ENCODE peak calls at places on chromosome 16, in nine cellular contexts. W, M, U, C, F, Q, N, O and A are unnamed samples.

GRCh38 chr16:23026777-23027362 is 122.4 kb downstream of the USP31 start:
- DNase-seq in W (no peak), M (peak), U (peak), C (peak), F (no peak), Q (no peak), N (peak), O (no peak), A (peak)

GRCh38 chr16:3171855-3172593 is 16.0 kb upstream of the OR1F1 start:
- DNase-seq in W (no peak), M (peak), U (no peak), C (no peak), F (no peak), Q (no peak), N (peak), O (no peak), A (peak)

GRCh38 chr16:16938980-16939379 is 531.8 kb downstream of the XYLT1 start:
- DNase-seq in W (no peak), M (no peak), U (no peak), C (no peak), F (no peak), Q (no peak), N (no peak), O (no peak), A (no peak)

GRCh38 chr16:22323173-22323997 is 26.2 kb downstream of the POLR3E start:
- DNase-seq in W (peak), M (no peak), U (no peak), C (no peak), F (no peak), Q (no peak), N (no peak), O (no peak), A (no peak)

GRCh38 chr16:30437511-30438046 is 7.7 kb upstream of the DCTPP1 start:
- DNase-seq in W (no peak), M (no peak), U (no peak), C (no peak), F (peak), Q (peak), N (no peak), O (no peak), A (no peak)

GRCh38 chr16:19168173-19169080 is at the start of gene SYT17:
- DNase-seq in W (no peak), M (no peak), U (no peak), C (no peak), F (peak), Q (peak), N (no peak), O (peak), A (peak)

GRCh38 chr16:27127293-27127692 is 60.6 kb downstream of the C16orf82 start:
- DNase-seq in W (no peak), M (peak), U (no peak), C (no peak), F (no peak), Q (no peak), N (peak), O (no peak), A (no peak)

GRCh38 chr16:88375236-88376052 is 7.3 kb upstream of the ZNF469 start:
- DNase-seq in W (no peak), M (no peak), U (no peak), C (no peak), F (no peak), Q (no peak), N (no peak), O (no peak), A (no peak)

GRCh38 chr16:19785512-19786130 is 67.5 kb downstream of the IQCK start:
- DNase-seq in W (peak), M (no peak), U (no peak), C (no peak), F (no peak), Q (no peak), N (no peak), O (no peak), A (no peak)

GRCh38 chr16:9847146-9847545 is 335.1 kb downstream of the GRIN2A start:
- DNase-seq in W (no peak), M (no peak), U (no peak), C (no peak), F (no peak), Q (no peak), N (no peak), O (no peak), A (no peak)

DNA sequence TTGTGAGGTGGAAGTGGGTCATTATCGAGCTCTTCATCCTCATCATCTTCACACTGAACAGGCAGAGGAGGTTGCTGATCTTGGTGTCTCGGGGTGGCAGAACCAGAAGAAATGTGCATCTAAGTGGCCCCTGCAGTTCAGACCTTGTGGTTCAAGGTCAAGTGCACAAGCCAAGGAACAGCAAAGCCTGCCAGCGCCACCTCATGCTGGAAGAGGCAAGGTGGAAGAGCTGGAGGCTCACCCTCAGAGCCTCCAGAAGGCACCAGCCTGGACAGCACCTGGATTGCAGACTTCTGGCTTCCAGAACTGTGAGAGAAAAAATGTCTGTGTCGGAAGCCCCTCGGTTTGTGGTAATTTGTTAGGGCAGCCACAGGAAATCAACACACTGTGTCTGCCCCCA is 32.7 kb downstream of the IFT140 start:
- DNase-seq in W (no peak), M (no peak), U (no peak), C (no peak), F (no peak), Q (no peak), N (no peak), O (no peak), A (no peak)
- TF ChIP-seq CTCF in W (no peak), M (no peak), U (no peak), C (no peak), F (no peak), Q (no peak), N (peak), O (no peak), A (no peak)

GRCh38 chr16:15548482-15548891 is 94.5 kb downstream of the MARF1 start:
- DNase-seq in W (no peak), M (no peak), U (no peak), C (no peak), F (no peak), Q (no peak), N (no peak), O (no peak), A (no peak)
- TF ChIP-seq CTCF in W (no peak), M (no peak), U (no peak), C (no peak), F (no peak), Q (no peak), N (no peak), O (no peak), A (no peak)

DNA sequence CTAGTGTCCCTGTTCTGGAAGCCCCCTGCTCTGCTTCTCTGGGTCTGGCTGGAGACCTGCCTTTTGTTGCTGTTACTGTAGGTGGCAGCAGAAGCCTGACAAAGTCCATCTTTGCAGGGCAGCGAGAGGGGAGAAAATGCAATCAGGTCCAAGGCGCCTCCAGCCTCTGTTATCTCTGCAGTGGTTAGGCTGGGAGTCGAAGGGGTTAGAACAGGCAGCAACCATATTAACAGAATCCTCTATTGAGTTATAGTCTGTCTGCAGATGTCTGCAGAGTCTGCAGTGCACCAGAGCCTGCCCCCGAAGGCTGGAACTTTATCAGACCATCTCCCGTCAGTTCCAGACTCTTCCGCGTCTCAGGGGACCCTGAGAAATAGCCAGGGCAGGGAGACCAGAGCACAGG is 404.9 kb upstream of the EEF2KMT start:
- DNase-seq in W (no peak), M (peak), U (peak), C (no peak), F (no peak), Q (peak), N (no peak), O (no peak), A (peak)
- TF ChIP-seq CTCF in W (peak), M (peak), U (peak), C (no peak), F (no peak), Q (no peak), N (peak), O (peak), A (peak)

GRCh38 chr16:57801856-57802634 is at the start of gene KIFC3:
- DNase-seq in W (no peak), M (peak), U (peak), C (no peak), F (peak), Q (peak), N (peak), O (peak), A (peak)
- TF ChIP-seq CTCF in W (peak), M (peak), U (no peak), C (no peak), F (peak), Q (no peak), N (no peak), O (peak), A (no peak)

GRCh38 chr16:86048221-86048620 is 149.3 kb downstream of the IRF8 start:
- DNase-seq in W (no peak), M (no peak), U (no peak), C (no peak), F (no peak), Q (no peak), N (no peak), O (no peak), A (peak)

GRCh38 chr16:86050111-86050510 is 151.1 kb downstream of the IRF8 start:
- DNase-seq in W (no peak), M (no peak), U (no peak), C (no peak), F (no peak), Q (no peak), N (no peak), O (no peak), A (no peak)

GRCh38 chr16:86049641-86050040 is 150.7 kb downstream of the IRF8 start:
- DNase-seq in W (no peak), M (no peak), U (no peak), C (no peak), F (no peak), Q (no peak), N (no peak), O (no peak), A (no peak)

GRCh38 chr16:86050591-86051375 is 151.8 kb downstream of the IRF8 start:
- DNase-seq in W (no peak), M (no peak), U (no peak), C (no peak), F (no peak), Q (no peak), N (no peak), O (no peak), A (no peak)

DNA sequence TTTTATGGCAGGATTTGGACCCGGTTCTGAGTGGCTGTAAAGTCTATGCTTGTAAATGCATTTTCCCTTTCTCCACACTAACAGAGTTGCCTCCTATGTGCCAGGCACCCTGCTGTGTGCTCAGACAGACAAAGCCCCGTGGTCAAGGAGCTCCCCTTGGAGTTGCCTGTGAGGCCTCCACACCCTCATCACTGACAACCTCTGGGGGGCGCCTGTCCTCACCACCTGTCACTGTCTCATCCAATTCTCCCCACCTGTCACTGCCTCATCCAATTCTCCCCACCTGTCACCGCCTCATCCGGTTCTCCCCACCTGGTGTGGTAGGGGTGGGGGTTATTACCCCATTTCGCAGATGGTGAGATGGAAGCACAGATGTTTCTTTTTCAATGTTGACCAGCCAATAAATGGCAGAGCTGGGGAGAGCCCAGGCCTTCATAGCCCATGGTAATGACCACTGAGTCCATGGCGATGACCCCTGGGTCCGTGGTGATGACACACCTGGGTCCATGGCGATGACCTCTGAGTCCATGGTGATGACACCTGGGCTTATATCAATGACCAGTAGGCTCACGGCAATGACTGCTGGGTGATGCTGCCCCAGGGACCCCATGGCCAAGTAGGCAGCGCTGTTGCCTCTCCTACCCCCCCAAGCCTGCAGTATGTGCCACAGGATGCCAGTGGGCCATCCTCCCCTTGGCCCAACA is 150.1 kb downstream of the IRF8 start:
- DNase-seq in W (no peak), M (no peak), U (peak), C (no peak), F (no peak), Q (no peak), N (no peak), O (no peak), A (no peak)
- TF ChIP-seq CTCF in W (no peak), M (peak), U (peak), C (no peak), F (no peak), Q (no peak), N (no peak), O (no peak), A (no peak)

GRCh38 chr16:46801428-46802049 is 29.4 kb downstream of the C16orf87 start:
- DNase-seq in W (no peak), M (peak), U (no peak), C (no peak), F (no peak), Q (no peak), N (no peak), O (no peak), A (no peak)
- TF ChIP-seq CTCF in W (peak), M (peak), U (peak), C (peak), F (no peak), Q (no peak), N (peak), O (peak), A (peak)

DNA sequence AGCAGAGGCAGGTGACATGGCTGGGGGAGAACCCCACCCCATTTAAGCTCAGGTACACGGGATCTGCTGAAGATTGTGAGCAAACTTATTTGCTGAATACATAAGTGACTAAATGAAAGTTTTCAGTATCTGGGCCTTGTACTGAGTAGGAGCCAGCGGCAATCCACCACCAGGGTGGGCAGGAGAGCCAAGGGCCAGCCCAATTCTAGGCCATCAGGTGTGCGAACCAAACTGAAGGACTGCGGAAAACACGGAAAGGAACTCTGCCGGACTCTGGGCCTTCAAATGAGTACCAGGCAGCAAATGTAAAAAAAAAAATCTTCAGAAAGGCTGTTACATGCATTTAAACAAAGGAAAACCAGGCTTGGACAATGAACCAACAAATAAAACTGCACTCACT is 19.7 kb downstream of the ARHGAP17 start:
- DNase-seq in W (no peak), M (no peak), U (no peak), C (no peak), F (no peak), Q (no peak), N (no peak), O (no peak), A (no peak)
- TF ChIP-seq CTCF in W (peak), M (peak), U (peak), C (peak), F (no peak), Q (no peak), N (no peak), O (no peak), A (no peak)

GRCh38 chr16:67663151-67663876 is 2.6 kb downstream of the PARD6A start:
- DNase-seq in W (no peak), M (no peak), U (peak), C (no peak), F (no peak), Q (no peak), N (no peak), O (no peak), A (no peak)
- TF ChIP-seq CTCF in W (peak), M (peak), U (peak), C (peak), F (no peak), Q (no peak), N (peak), O (no peak), A (peak)

GRCh38 chr16:67654069-67654911 is 5.8 kb downstream of the ACD start:
- DNase-seq in W (no peak), M (no peak), U (no peak), C (no peak), F (no peak), Q (no peak), N (no peak), O (no peak), A (no peak)
- TF ChIP-seq CTCF in W (no peak), M (no peak), U (no peak), C (no peak), F (no peak), Q (no peak), N (no peak), O (no peak), A (no peak)